ENCODE peak calls at places on chromosomes 2 and 18, in eight cellular contexts. One of them, this sample, is unnamed.

GRCh38 chr2:43255249-43255960 is 29.0 kb upstream of the ZFP36L2 start:
- DNase-seq in PC-9: no peak
- DNase-seq in cardiac muscle cell: peak
- DNase-seq in epithelial cell of esophagus: no peak
- DNase-seq in ascending aorta: no peak
- DNase-seq in aorta: no peak
- DNase-seq in AG10803: peak
- DNase-seq in tibial nerve: no peak
- DNase-seq in this sample: peak

GRCh38 chr2:102585704-102586404 is 33.5 kb upstream of the SLC9A2 start:
- DNase-seq in PC-9: peak
- DNase-seq in cardiac muscle cell: no peak
- DNase-seq in epithelial cell of esophagus: peak
- DNase-seq in ascending aorta: no peak
- DNase-seq in aorta: no peak
- DNase-seq in AG10803: no peak
- DNase-seq in tibial nerve: no peak
- DNase-seq in this sample: no peak

GRCh38 chr2:206392118-206392517 is 51.2 kb upstream of the ADAM23 start:
- DNase-seq in PC-9: peak
- DNase-seq in cardiac muscle cell: peak
- DNase-seq in epithelial cell of esophagus: peak
- DNase-seq in ascending aorta: no peak
- DNase-seq in aorta: no peak
- DNase-seq in AG10803: peak
- DNase-seq in tibial nerve: no peak
- DNase-seq in this sample: peak

GRCh38 chr18:13530215-13530878 is 196.0 kb downstream of the FAM210A start:
- DNase-seq in PC-9: no peak
- DNase-seq in cardiac muscle cell: no peak
- DNase-seq in epithelial cell of esophagus: no peak
- DNase-seq in ascending aorta: no peak
- DNase-seq in aorta: no peak
- DNase-seq in AG10803: no peak
- DNase-seq in tibial nerve: no peak
- DNase-seq in this sample: no peak

GRCh38 chr2:241948901-241949735 is 79.6 kb downstream of the RTP5 start:
- DNase-seq in PC-9: no peak
- DNase-seq in cardiac muscle cell: no peak
- DNase-seq in epithelial cell of esophagus: no peak
- DNase-seq in ascending aorta: no peak
- DNase-seq in aorta: peak
- DNase-seq in AG10803: no peak
- DNase-seq in tibial nerve: no peak
- DNase-seq in this sample: no peak

GRCh38 chr2:61647044-61647443 is 108.9 kb upstream of the XPO1 start:
- DNase-seq in PC-9: no peak
- DNase-seq in cardiac muscle cell: no peak
- DNase-seq in epithelial cell of esophagus: no peak
- DNase-seq in ascending aorta: no peak
- DNase-seq in aorta: no peak
- DNase-seq in AG10803: no peak
- DNase-seq in tibial nerve: no peak
- DNase-seq in this sample: no peak

GRCh38 chr2:140893685-140894084 is 1237.1 kb downstream of the LRP1B start:
- DNase-seq in PC-9: no peak
- DNase-seq in cardiac muscle cell: no peak
- DNase-seq in epithelial cell of esophagus: peak
- DNase-seq in ascending aorta: no peak
- DNase-seq in aorta: no peak
- DNase-seq in AG10803: peak
- DNase-seq in tibial nerve: no peak
- DNase-seq in this sample: no peak

GRCh38 chr18:48193521-48194251 is 215.5 kb downstream of the ZBTB7C start:
- DNase-seq in PC-9: no peak
- DNase-seq in cardiac muscle cell: peak
- DNase-seq in epithelial cell of esophagus: no peak
- DNase-seq in ascending aorta: no peak
- DNase-seq in aorta: no peak
- DNase-seq in AG10803: no peak
- DNase-seq in tibial nerve: no peak
- DNase-seq in this sample: no peak

GRCh38 chr2:181570833-181571661 is 85.9 kb downstream of the CERKL start:
- DNase-seq in PC-9: no peak
- DNase-seq in cardiac muscle cell: no peak
- DNase-seq in epithelial cell of esophagus: no peak
- DNase-seq in ascending aorta: no peak
- DNase-seq in aorta: no peak
- DNase-seq in AG10803: peak
- DNase-seq in tibial nerve: no peak
- DNase-seq in this sample: no peak

GRCh38 chr2:238045575-238045974 is 15.2 kb upstream of the SCLY start:
- DNase-seq in PC-9: no peak
- DNase-seq in cardiac muscle cell: no peak
- DNase-seq in epithelial cell of esophagus: no peak
- DNase-seq in ascending aorta: no peak
- DNase-seq in aorta: no peak
- DNase-seq in AG10803: no peak
- DNase-seq in tibial nerve: no peak
- DNase-seq in this sample: no peak

GRCh38 chr2:8440029-8440778 is 241.7 kb upstream of the ID2 start:
- DNase-seq in PC-9: no peak
- DNase-seq in cardiac muscle cell: no peak
- DNase-seq in epithelial cell of esophagus: no peak
- DNase-seq in ascending aorta: peak
- DNase-seq in aorta: no peak
- DNase-seq in AG10803: no peak
- DNase-seq in tibial nerve: no peak
- DNase-seq in this sample: no peak

GRCh38 chr2:10770956-10771750 is 41.4 kb downstream of the PDIA6 start:
- DNase-seq in PC-9: no peak
- DNase-seq in cardiac muscle cell: no peak
- DNase-seq in epithelial cell of esophagus: no peak
- DNase-seq in ascending aorta: no peak
- DNase-seq in aorta: peak
- DNase-seq in AG10803: no peak
- DNase-seq in tibial nerve: no peak
- DNase-seq in this sample: no peak

GRCh38 chr2:215320679-215321078 is 8.8 kb downstream of the ATIC start:
- DNase-seq in PC-9: no peak
- DNase-seq in cardiac muscle cell: no peak
- DNase-seq in epithelial cell of esophagus: no peak
- DNase-seq in ascending aorta: no peak
- DNase-seq in aorta: no peak
- DNase-seq in AG10803: no peak
- DNase-seq in tibial nerve: no peak
- DNase-seq in this sample: no peak

GRCh38 chr18:1510542-1511179 is 606.0 kb downstream of the ADCYAP1 start:
- DNase-seq in PC-9: no peak
- DNase-seq in cardiac muscle cell: no peak
- DNase-seq in epithelial cell of esophagus: no peak
- DNase-seq in ascending aorta: no peak
- DNase-seq in aorta: no peak
- DNase-seq in AG10803: no peak
- DNase-seq in tibial nerve: no peak
- DNase-seq in this sample: no peak

GRCh38 chr2:128421286-128421685 is 102.6 kb upstream of the HS6ST1 start:
- DNase-seq in PC-9: no peak
- DNase-seq in cardiac muscle cell: no peak
- DNase-seq in epithelial cell of esophagus: no peak
- DNase-seq in ascending aorta: peak
- DNase-seq in aorta: peak
- DNase-seq in AG10803: no peak
- DNase-seq in tibial nerve: no peak
- DNase-seq in this sample: no peak

GRCh38 chr2:231332388-231332787 is 63.1 kb upstream of the B3GNT7 start:
- DNase-seq in PC-9: no peak
- DNase-seq in cardiac muscle cell: no peak
- DNase-seq in epithelial cell of esophagus: no peak
- DNase-seq in ascending aorta: peak
- DNase-seq in aorta: no peak
- DNase-seq in AG10803: no peak
- DNase-seq in tibial nerve: no peak
- DNase-seq in this sample: no peak

GRCh38 chr2:31889044-31889443 is 121.8 kb downstream of the MEMO1 start:
- DNase-seq in PC-9: no peak
- DNase-seq in cardiac muscle cell: no peak
- DNase-seq in epithelial cell of esophagus: no peak
- DNase-seq in ascending aorta: no peak
- DNase-seq in aorta: no peak
- DNase-seq in AG10803: no peak
- DNase-seq in tibial nerve: no peak
- DNase-seq in this sample: no peak

GRCh38 chr2:20520128-20520527 is 73.3 kb downstream of the RHOB start:
- DNase-seq in PC-9: no peak
- DNase-seq in cardiac muscle cell: no peak
- DNase-seq in epithelial cell of esophagus: no peak
- DNase-seq in ascending aorta: no peak
- DNase-seq in aorta: no peak
- DNase-seq in AG10803: no peak
- DNase-seq in tibial nerve: no peak
- DNase-seq in this sample: no peak

GRCh38 chr2:42921721-42922120 is 129.3 kb upstream of the HAAO start:
- DNase-seq in PC-9: no peak
- DNase-seq in cardiac muscle cell: no peak
- DNase-seq in epithelial cell of esophagus: no peak
- DNase-seq in ascending aorta: no peak
- DNase-seq in aorta: no peak
- DNase-seq in AG10803: peak
- DNase-seq in tibial nerve: no peak
- DNase-seq in this sample: no peak

GRCh38 chr2:199932312-199932855 is 21.3 kb downstream of the C2orf69 start:
- DNase-seq in PC-9: no peak
- DNase-seq in cardiac muscle cell: no peak
- DNase-seq in epithelial cell of esophagus: no peak
- DNase-seq in ascending aorta: no peak
- DNase-seq in aorta: no peak
- DNase-seq in AG10803: peak
- DNase-seq in tibial nerve: no peak
- DNase-seq in this sample: no peak

GRCh38 chr18:22604986-22605421 is 187.3 kb upstream of the CTAGE1 start:
- DNase-seq in PC-9: no peak
- DNase-seq in cardiac muscle cell: no peak
- DNase-seq in epithelial cell of esophagus: peak
- DNase-seq in ascending aorta: no peak
- DNase-seq in aorta: no peak
- DNase-seq in AG10803: no peak
- DNase-seq in tibial nerve: no peak
- DNase-seq in this sample: no peak

GRCh38 chr18:43661570-43661969 is 384.3 kb upstream of the SYT4 start:
- DNase-seq in PC-9: peak
- DNase-seq in cardiac muscle cell: peak
- DNase-seq in epithelial cell of esophagus: peak
- DNase-seq in ascending aorta: no peak
- DNase-seq in aorta: no peak
- DNase-seq in AG10803: peak
- DNase-seq in tibial nerve: no peak
- DNase-seq in this sample: peak

GRCh38 chr2:127107622-127107999 is 657 bp upstream of the BIN1 start:
- DNase-seq in PC-9: peak
- DNase-seq in cardiac muscle cell: no peak
- DNase-seq in epithelial cell of esophagus: peak
- DNase-seq in ascending aorta: peak
- DNase-seq in aorta: peak
- DNase-seq in AG10803: no peak
- DNase-seq in tibial nerve: no peak
- DNase-seq in this sample: peak

GRCh38 chr2:6877402-6878305 is at the start of gene RSAD2:
- DNase-seq in PC-9: no peak
- DNase-seq in cardiac muscle cell: no peak
- DNase-seq in epithelial cell of esophagus: peak
- DNase-seq in ascending aorta: no peak
- DNase-seq in aorta: no peak
- DNase-seq in AG10803: peak
- DNase-seq in tibial nerve: peak
- DNase-seq in this sample: no peak
- H3K4me3 ChIP-seq in PC-9: peak
- H3K4me3 ChIP-seq in cardiac muscle cell: no peak
- H3K4me3 ChIP-seq in epithelial cell of esophagus: peak
- H3K4me3 ChIP-seq in ascending aorta: peak
- H3K4me3 ChIP-seq in aorta: peak
- H3K4me3 ChIP-seq in AG10803: peak
- H3K4me3 ChIP-seq in tibial nerve: peak
- H3K4me3 ChIP-seq in this sample: peak

DNA sequence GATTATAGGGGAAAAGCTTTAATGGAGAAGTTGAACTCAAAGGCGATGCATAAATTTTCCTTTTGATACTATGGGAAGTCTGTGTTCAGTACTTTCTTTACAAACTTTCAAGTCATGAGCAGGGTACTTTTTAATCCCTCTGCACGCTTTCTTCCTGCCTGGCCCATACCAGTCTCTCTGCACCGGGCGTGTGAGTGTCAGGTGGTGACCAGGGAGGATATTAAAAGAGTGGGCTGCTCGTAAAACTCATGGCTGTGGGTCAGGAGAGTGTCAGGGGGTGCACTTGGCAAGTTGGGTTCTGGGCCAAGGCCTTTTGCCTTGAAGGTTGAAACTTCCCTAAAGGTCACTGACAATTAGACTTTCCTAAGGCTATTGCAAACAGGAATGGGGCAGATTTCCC is 367.8 kb downstream of the GPD2 start:
- DNase-seq in PC-9: no peak
- DNase-seq in cardiac muscle cell: no peak
- DNase-seq in epithelial cell of esophagus: no peak
- DNase-seq in ascending aorta: no peak
- DNase-seq in aorta: peak
- DNase-seq in AG10803: no peak
- DNase-seq in tibial nerve: no peak
- DNase-seq in this sample: no peak
- H3K4me3 ChIP-seq in PC-9: no peak
- H3K4me3 ChIP-seq in cardiac muscle cell: no peak
- H3K4me3 ChIP-seq in epithelial cell of esophagus: no peak
- H3K4me3 ChIP-seq in ascending aorta: no peak
- H3K4me3 ChIP-seq in aorta: no peak
- H3K4me3 ChIP-seq in AG10803: no peak
- H3K4me3 ChIP-seq in tibial nerve: no peak
- H3K4me3 ChIP-seq in this sample: no peak

GRCh38 chr18:58135170-58135569 is 91.1 kb downstream of the NEDD4L start:
- DNase-seq in PC-9: no peak
- DNase-seq in cardiac muscle cell: no peak
- DNase-seq in epithelial cell of esophagus: no peak
- DNase-seq in ascending aorta: no peak
- DNase-seq in aorta: no peak
- DNase-seq in AG10803: peak
- DNase-seq in tibial nerve: no peak
- DNase-seq in this sample: no peak
- H3K4me3 ChIP-seq in PC-9: no peak
- H3K4me3 ChIP-seq in cardiac muscle cell: no peak
- H3K4me3 ChIP-seq in epithelial cell of esophagus: no peak
- H3K4me3 ChIP-seq in ascending aorta: no peak
- H3K4me3 ChIP-seq in aorta: no peak
- H3K4me3 ChIP-seq in AG10803: no peak
- H3K4me3 ChIP-seq in tibial nerve: no peak
- H3K4me3 ChIP-seq in this sample: no peak

DNA sequence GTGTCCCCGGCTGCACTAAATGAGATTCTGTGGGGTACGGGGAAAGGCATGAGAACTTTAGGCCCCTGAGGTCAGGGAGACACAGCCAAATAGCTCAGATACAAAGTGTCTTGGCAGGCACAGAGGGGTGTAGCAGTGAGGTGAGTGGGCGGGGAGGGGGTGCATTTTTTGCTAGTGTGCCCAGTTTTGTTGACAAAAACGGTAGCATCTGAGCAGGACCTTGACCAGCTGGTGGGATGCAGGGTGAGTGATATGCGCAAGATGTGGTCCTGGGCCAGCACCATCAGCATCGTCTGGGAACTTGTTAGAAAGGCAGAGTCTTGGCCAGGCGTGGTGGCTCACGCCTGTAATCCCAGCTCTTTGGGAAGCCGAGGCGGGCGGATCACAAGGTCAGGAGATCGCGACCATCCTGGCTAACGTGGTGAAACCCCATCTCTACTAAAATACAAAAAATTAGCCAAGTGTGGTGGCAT is 127.3 kb upstream of the LGALSL start:
- DNase-seq in PC-9: no peak
- DNase-seq in cardiac muscle cell: no peak
- DNase-seq in epithelial cell of esophagus: no peak
- DNase-seq in ascending aorta: no peak
- DNase-seq in aorta: no peak
- DNase-seq in AG10803: no peak
- DNase-seq in tibial nerve: no peak
- DNase-seq in this sample: no peak
- H3K4me3 ChIP-seq in PC-9: no peak
- H3K4me3 ChIP-seq in cardiac muscle cell: no peak
- H3K4me3 ChIP-seq in epithelial cell of esophagus: no peak
- H3K4me3 ChIP-seq in ascending aorta: no peak
- H3K4me3 ChIP-seq in aorta: no peak
- H3K4me3 ChIP-seq in AG10803: no peak
- H3K4me3 ChIP-seq in tibial nerve: no peak
- H3K4me3 ChIP-seq in this sample: no peak